ENCODE peak calls at places on chromosomes 1 and 21, in six cellular contexts. H is mesenchymal stem cell, F is bronchial epithelial cell, U is neural crest cell, N is left lung, O is pons. W is an unnamed sample.

GRCh38 chr1:174535207-174535606 is 87.4 kb downstream of the GPR52 start:
- DNase-seq in H (no peak), F (no peak), U (no peak), N (no peak), O (no peak), W (no peak)

GRCh38 chr1:205849619-205850355 is at the start of gene PM20D1:
- DNase-seq in H (no peak), F (peak; percentile 50), U (no peak), N (peak; percentile 70), O (peak; percentile 96), W (peak; percentile 52)

GRCh38 chr1:194279975-194280374 is 1093.6 kb upstream of the B3GALT2 start:
- DNase-seq in H (no peak), F (no peak), U (no peak), N (no peak), O (no peak), W (no peak)

GRCh38 chr21:34698270-34699015 is 29.6 kb downstream of the CLIC6 start:
- DNase-seq in H (no peak), F (no peak), U (no peak), N (no peak), O (no peak), W (no peak)

GRCh38 chr21:16573581-16573980 is 843.8 kb downstream of the USP25 start:
- DNase-seq in H (peak; percentile 33), F (no peak), U (no peak), N (no peak), O (no peak), W (no peak)

GRCh38 chr1:69511426-69512192 is 56.1 kb upstream of the LRRC7 start:
- DNase-seq in H (no peak), F (no peak), U (no peak), N (no peak), O (no peak), W (no peak)

GRCh38 chr1:204258213-204259115 is 44.7 kb upstream of the GOLT1A start:
- DNase-seq in H (peak; percentile 69), F (peak; percentile 48), U (peak; percentile 62), N (peak; percentile 83), O (peak; percentile 79), W (peak; percentile 81)

GRCh38 chr1:37606481-37607263 is 10.9 kb upstream of the GNL2 start:
- DNase-seq in H (no peak), F (no peak), U (no peak), N (no peak), O (peak; percentile 11), W (no peak)

GRCh38 chr1:32200226-32201010 is at the start of gene CCDC28B:
- DNase-seq in H (peak; percentile 89), F (peak; percentile 42), U (peak; percentile 66), N (peak; percentile 85), O (peak; percentile 56), W (peak; percentile 76)

GRCh38 chr1:6794164-6794563 is 8.9 kb downstream of the CAMTA1 start:
- DNase-seq in H (peak; percentile 68), F (peak; percentile 37), U (no peak), N (no peak), O (peak; percentile 56), W (no peak)

GRCh38 chr1:180562582-180562981 is 3.8 kb downstream of the OVAAL start:
- DNase-seq in H (no peak), F (no peak), U (no peak), N (no peak), O (no peak), W (no peak)